ENCODE peak calls at places on chromosomes 5 and 9, in nine cellular contexts. One of them, this sample, is unnamed.

GRCh38 chr5:76379316-76379715 is 23.8 kb upstream of the IQGAP2 start:
- DNase-seq in MCF 10A: peak; percentile 13
- DNase-seq in MM.1S: peak; percentile 8
- DNase-seq in dorsolateral prefrontal cortex: no peak
- DNase-seq in HL-60: no peak
- DNase-seq in body of pancreas: no peak
- DNase-seq in GM12865: no peak
- DNase-seq in fibroblast of lung: no peak
- DNase-seq in uterus: no peak
- DNase-seq in this sample: no peak

GRCh38 chr5:54094706-54095105 is 215.7 kb downstream of the ARL15 start:
- DNase-seq in dorsolateral prefrontal cortex: no peak
- DNase-seq in GM12865: no peak
- DNase-seq in fibroblast of lung: no peak
- DNase-seq in body of pancreas: no peak
- DNase-seq in MCF 10A: no peak
- DNase-seq in uterus: no peak
- DNase-seq in MM.1S: no peak
- DNase-seq in HL-60: no peak
- DNase-seq in this sample: no peak

GRCh38 chr9:128070874-128071273 is 2.8 kb downstream of the SLC25A25 start:
- DNase-seq in fibroblast of lung: no peak
- DNase-seq in MM.1S: no peak
- DNase-seq in body of pancreas: no peak
- DNase-seq in dorsolateral prefrontal cortex: no peak
- DNase-seq in HL-60: peak; percentile 41
- DNase-seq in uterus: no peak
- DNase-seq in GM12865: no peak
- DNase-seq in MCF 10A: no peak
- DNase-seq in this sample: no peak

GRCh38 chr5:128637031-128637430 is 99.0 kb upstream of the FBN2 start:
- DNase-seq in body of pancreas: no peak
- DNase-seq in HL-60: no peak
- DNase-seq in MCF 10A: no peak
- DNase-seq in fibroblast of lung: peak; percentile 67
- DNase-seq in MM.1S: no peak
- DNase-seq in dorsolateral prefrontal cortex: no peak
- DNase-seq in uterus: no peak
- DNase-seq in GM12865: no peak
- DNase-seq in this sample: no peak

GRCh38 chr5:132225165-132226032 is 2.3 kb downstream of the P4HA2 start:
- DNase-seq in dorsolateral prefrontal cortex: peak; percentile 65
- DNase-seq in MCF 10A: peak; percentile 93
- DNase-seq in uterus: peak; percentile 85
- DNase-seq in fibroblast of lung: peak; percentile 85
- DNase-seq in GM12865: no peak
- DNase-seq in body of pancreas: peak; percentile 66
- DNase-seq in HL-60: no peak
- DNase-seq in MM.1S: no peak
- DNase-seq in this sample: no peak

GRCh38 chr5:172862165-172862801 is 28.2 kb downstream of the ERGIC1 start:
- DNase-seq in uterus: no peak
- DNase-seq in fibroblast of lung: peak; percentile 12
- DNase-seq in GM12865: no peak
- DNase-seq in MM.1S: no peak
- DNase-seq in dorsolateral prefrontal cortex: no peak
- DNase-seq in MCF 10A: no peak
- DNase-seq in body of pancreas: no peak
- DNase-seq in HL-60: no peak
- DNase-seq in this sample: no peak

GRCh38 chr5:121867403-121867802 is 15.7 kb downstream of the FTMT start:
- DNase-seq in HL-60: no peak
- DNase-seq in uterus: no peak
- DNase-seq in dorsolateral prefrontal cortex: no peak
- DNase-seq in MM.1S: no peak
- DNase-seq in MCF 10A: no peak
- DNase-seq in body of pancreas: no peak
- DNase-seq in GM12865: no peak
- DNase-seq in fibroblast of lung: no peak
- DNase-seq in this sample: no peak

GRCh38 chr9:89687216-89687615 is 82.4 kb downstream of the GADD45G start:
- DNase-seq in dorsolateral prefrontal cortex: no peak
- DNase-seq in GM12865: no peak
- DNase-seq in uterus: no peak
- DNase-seq in MCF 10A: no peak
- DNase-seq in body of pancreas: no peak
- DNase-seq in HL-60: no peak
- DNase-seq in MM.1S: no peak
- DNase-seq in fibroblast of lung: no peak
- DNase-seq in this sample: no peak

GRCh38 chr5:75603835-75604234 is 7.4 kb upstream of the ANKDD1B start:
- DNase-seq in uterus: no peak
- DNase-seq in GM12865: no peak
- DNase-seq in dorsolateral prefrontal cortex: no peak
- DNase-seq in MM.1S: no peak
- DNase-seq in body of pancreas: no peak
- DNase-seq in MCF 10A: no peak
- DNase-seq in fibroblast of lung: no peak
- DNase-seq in HL-60: no peak
- DNase-seq in this sample: no peak

GRCh38 chr5:6510132-6510531 is 61.5 kb downstream of the UBE2QL1 start:
- DNase-seq in dorsolateral prefrontal cortex: no peak
- DNase-seq in MCF 10A: peak; percentile 20
- DNase-seq in body of pancreas: no peak
- DNase-seq in GM12865: no peak
- DNase-seq in MM.1S: no peak
- DNase-seq in fibroblast of lung: no peak
- DNase-seq in HL-60: no peak
- DNase-seq in uterus: no peak
- DNase-seq in this sample: no peak

GRCh38 chr5:160118349-160119141 is 705 bp downstream of the PWWP2A start:
- DNase-seq in fibroblast of lung: no peak
- DNase-seq in MCF 10A: peak; percentile 40
- DNase-seq in MM.1S: peak; percentile 46
- DNase-seq in GM12865: peak; percentile 46
- DNase-seq in HL-60: peak; percentile 51
- DNase-seq in body of pancreas: peak; percentile 45
- DNase-seq in uterus: peak; percentile 59
- DNase-seq in dorsolateral prefrontal cortex: peak; percentile 17
- DNase-seq in this sample: no peak

GRCh38 chr5:37850128-37850865 is 10.5 kb upstream of the GDNF start:
- DNase-seq in uterus: no peak
- DNase-seq in dorsolateral prefrontal cortex: no peak
- DNase-seq in MCF 10A: peak; percentile 27
- DNase-seq in MM.1S: no peak
- DNase-seq in fibroblast of lung: peak; percentile 30
- DNase-seq in GM12865: no peak
- DNase-seq in body of pancreas: no peak
- DNase-seq in HL-60: no peak
- DNase-seq in this sample: no peak

GRCh38 chr9:94600258-94600657 is 6.6 kb upstream of the FBP2 start:
- DNase-seq in MM.1S: no peak
- DNase-seq in body of pancreas: no peak
- DNase-seq in uterus: no peak
- DNase-seq in dorsolateral prefrontal cortex: no peak
- DNase-seq in fibroblast of lung: no peak
- DNase-seq in HL-60: no peak
- DNase-seq in MCF 10A: no peak
- DNase-seq in GM12865: no peak
- DNase-seq in this sample: no peak

GRCh38 chr9:81826541-81826906 is 101.7 kb upstream of the SPATA31D4 start:
- DNase-seq in dorsolateral prefrontal cortex: peak; percentile 95
- DNase-seq in body of pancreas: no peak
- DNase-seq in uterus: no peak
- DNase-seq in HL-60: no peak
- DNase-seq in MM.1S: no peak
- DNase-seq in MCF 10A: no peak
- DNase-seq in GM12865: no peak
- DNase-seq in fibroblast of lung: peak; percentile 64
- DNase-seq in this sample: no peak

GRCh38 chr9:26955222-26955903 is 849 bp upstream of the IFT74 start:
- DNase-seq in MM.1S: no peak
- DNase-seq in fibroblast of lung: no peak
- DNase-seq in dorsolateral prefrontal cortex: no peak
- DNase-seq in HL-60: peak; percentile 30
- DNase-seq in uterus: no peak
- DNase-seq in MCF 10A: no peak
- DNase-seq in body of pancreas: no peak
- DNase-seq in GM12865: peak; percentile 14
- DNase-seq in this sample: no peak

GRCh38 chr9:83554278-83554677 is 16.1 kb upstream of the FRMD3 start:
- DNase-seq in dorsolateral prefrontal cortex: no peak
- DNase-seq in uterus: no peak
- DNase-seq in HL-60: no peak
- DNase-seq in body of pancreas: no peak
- DNase-seq in MCF 10A: no peak
- DNase-seq in MM.1S: no peak
- DNase-seq in GM12865: no peak
- DNase-seq in fibroblast of lung: no peak
- DNase-seq in this sample: no peak

DNA sequence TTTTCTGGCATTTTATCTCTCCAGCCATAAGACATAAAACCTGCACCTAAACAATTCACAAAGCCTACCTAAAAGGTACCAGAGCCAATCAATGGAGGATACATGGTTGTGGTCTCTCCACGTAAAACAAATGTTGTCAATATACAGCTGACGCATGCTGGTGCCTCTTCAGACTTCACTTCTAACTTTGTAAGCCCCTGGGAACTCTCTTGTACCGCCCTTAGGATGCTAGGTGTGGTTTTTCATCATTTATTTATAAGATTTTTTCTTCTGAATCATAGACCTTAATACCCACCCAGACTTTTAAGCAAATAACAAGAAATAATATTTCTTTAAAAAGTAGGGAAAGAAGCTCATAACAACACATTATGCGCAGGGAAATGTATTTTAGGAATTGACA is 33.1 kb downstream of the SSBP2 start:
- DNase-seq in HL-60: no peak
- DNase-seq in GM12865: no peak
- DNase-seq in MM.1S: no peak
- DNase-seq in fibroblast of lung: peak; percentile 73
- DNase-seq in MCF 10A: no peak
- DNase-seq in uterus: no peak
- DNase-seq in body of pancreas: no peak
- DNase-seq in dorsolateral prefrontal cortex: no peak
- DNase-seq in this sample: no peak
- TF ChIP-seq CTCF in HL-60: no peak
- TF ChIP-seq CTCF in GM12865: no peak
- TF ChIP-seq CTCF in MM.1S: no peak
- TF ChIP-seq CTCF in fibroblast of lung: no peak
- TF ChIP-seq CTCF in MCF 10A: no peak
- TF ChIP-seq CTCF in uterus: no peak
- TF ChIP-seq CTCF in body of pancreas: no peak
- TF ChIP-seq CTCF in dorsolateral prefrontal cortex: no peak
- TF ChIP-seq CTCF in this sample: no peak

GRCh38 chr9:87340391-87340790 is 157.3 kb upstream of the DAPK1 start:
- DNase-seq in body of pancreas: no peak
- DNase-seq in fibroblast of lung: no peak
- DNase-seq in uterus: no peak
- DNase-seq in GM12865: no peak
- DNase-seq in HL-60: no peak
- DNase-seq in MCF 10A: no peak
- DNase-seq in MM.1S: no peak
- DNase-seq in dorsolateral prefrontal cortex: no peak
- DNase-seq in this sample: no peak

GRCh38 chr9:87343816-87344438 is 153.7 kb upstream of the DAPK1 start:
- DNase-seq in GM12865: no peak
- DNase-seq in fibroblast of lung: peak; percentile 25
- DNase-seq in dorsolateral prefrontal cortex: no peak
- DNase-seq in MCF 10A: peak; percentile 69
- DNase-seq in body of pancreas: no peak
- DNase-seq in uterus: no peak
- DNase-seq in HL-60: no peak
- DNase-seq in MM.1S: no peak
- DNase-seq in this sample: no peak

GRCh38 chr9:87346061-87346665 is 151.5 kb upstream of the DAPK1 start:
- DNase-seq in fibroblast of lung: no peak
- DNase-seq in MCF 10A: no peak
- DNase-seq in GM12865: no peak
- DNase-seq in HL-60: no peak
- DNase-seq in body of pancreas: no peak
- DNase-seq in uterus: no peak
- DNase-seq in MM.1S: no peak
- DNase-seq in dorsolateral prefrontal cortex: peak; percentile 57
- DNase-seq in this sample: no peak

GRCh38 chr9:87338075-87338989 is 159.3 kb upstream of the DAPK1 start:
- DNase-seq in uterus: no peak
- DNase-seq in MCF 10A: no peak
- DNase-seq in HL-60: no peak
- DNase-seq in dorsolateral prefrontal cortex: no peak
- DNase-seq in MM.1S: no peak
- DNase-seq in fibroblast of lung: no peak
- DNase-seq in body of pancreas: no peak
- DNase-seq in GM12865: no peak
- DNase-seq in this sample: no peak

DNA sequence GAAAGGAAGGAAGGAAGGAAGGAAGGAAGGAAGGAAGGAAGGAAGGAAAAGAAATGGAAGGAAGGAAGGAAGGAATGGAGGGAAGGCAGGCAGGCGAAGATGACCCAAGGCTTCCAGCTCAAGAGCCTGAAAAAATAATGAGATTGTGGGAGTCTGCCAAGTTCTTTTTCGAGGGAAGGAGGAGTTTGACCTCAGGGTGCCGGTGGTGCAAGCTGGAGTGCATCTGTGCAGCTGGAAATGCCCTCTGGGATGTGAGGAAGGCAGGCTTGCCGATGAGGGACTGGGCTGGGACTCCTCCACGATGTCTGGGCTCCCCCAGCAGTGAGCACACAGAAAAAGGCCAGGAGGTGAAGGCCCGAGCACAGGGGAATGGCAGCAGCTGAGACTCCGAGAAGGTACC is 154.9 kb upstream of the DAPK1 start:
- DNase-seq in HL-60: no peak
- DNase-seq in fibroblast of lung: no peak
- DNase-seq in MCF 10A: peak; percentile 54
- DNase-seq in dorsolateral prefrontal cortex: no peak
- DNase-seq in uterus: peak; percentile 41
- DNase-seq in GM12865: no peak
- DNase-seq in MM.1S: no peak
- DNase-seq in body of pancreas: peak; percentile 24
- DNase-seq in this sample: no peak
- TF ChIP-seq CTCF in HL-60: no peak
- TF ChIP-seq CTCF in fibroblast of lung: no peak
- TF ChIP-seq CTCF in MCF 10A: no peak
- TF ChIP-seq CTCF in dorsolateral prefrontal cortex: no peak
- TF ChIP-seq CTCF in uterus: no peak
- TF ChIP-seq CTCF in GM12865: no peak
- TF ChIP-seq CTCF in MM.1S: no peak
- TF ChIP-seq CTCF in body of pancreas: no peak
- TF ChIP-seq CTCF in this sample: no peak

GRCh38 chr9:37345038-37345437 is 77.5 kb upstream of the GRHPR start:
- DNase-seq in body of pancreas: no peak
- DNase-seq in uterus: no peak
- DNase-seq in GM12865: no peak
- DNase-seq in MCF 10A: no peak
- DNase-seq in MM.1S: no peak
- DNase-seq in fibroblast of lung: no peak
- DNase-seq in dorsolateral prefrontal cortex: no peak
- DNase-seq in HL-60: no peak
- DNase-seq in this sample: no peak
- TF ChIP-seq CTCF in body of pancreas: no peak
- TF ChIP-seq CTCF in uterus: no peak
- TF ChIP-seq CTCF in GM12865: no peak
- TF ChIP-seq CTCF in MCF 10A: no peak
- TF ChIP-seq CTCF in MM.1S: no peak
- TF ChIP-seq CTCF in fibroblast of lung: no peak
- TF ChIP-seq CTCF in dorsolateral prefrontal cortex: no peak
- TF ChIP-seq CTCF in HL-60: no peak
- TF ChIP-seq CTCF in this sample: no peak

GRCh38 chr9:36905101-36906066 is 128.7 kb downstream of the PAX5 start:
- DNase-seq in body of pancreas: no peak
- DNase-seq in uterus: no peak
- DNase-seq in MM.1S: no peak
- DNase-seq in MCF 10A: no peak
- DNase-seq in GM12865: no peak
- DNase-seq in dorsolateral prefrontal cortex: no peak
- DNase-seq in fibroblast of lung: no peak
- DNase-seq in HL-60: no peak
- DNase-seq in this sample: no peak
- TF ChIP-seq CTCF in body of pancreas: no peak
- TF ChIP-seq CTCF in uterus: no peak
- TF ChIP-seq CTCF in MM.1S: no peak
- TF ChIP-seq CTCF in MCF 10A: no peak
- TF ChIP-seq CTCF in GM12865: no peak
- TF ChIP-seq CTCF in dorsolateral prefrontal cortex: no peak
- TF ChIP-seq CTCF in fibroblast of lung: peak; percentile 5
- TF ChIP-seq CTCF in HL-60: no peak
- TF ChIP-seq CTCF in this sample: peak; percentile 26